ENCODE peak calls at places on chromosome 4, in ten cellular contexts. K is COR-L47; M is spleen; Z is aorta; V is GM04504; A is nephron progenitor cell; L is stimulated activated CD4-positive, alpha-beta T cell treated with anti-CD3 and anti-CD28 coated beads, Interleukin-2, amount 100 ng/mL, for 48 hours; O is A172; G is Calu3; T is iPS DF 19.7. C is an unnamed sample.
A peak's percentile ranks its signal among the peaks of the same experiment; 100 is the strongest.

GRCh38 chr4:150257338-150257737 is 179.1 kb downstream of the DCLK2 start:
- DNase-seq in K (no peak), M (no peak), Z (no peak), V (no peak), A (no peak), L (no peak), O (no peak), G (no peak), T (no peak), C (no peak)

GRCh38 chr4:87270144-87270543 is 49.7 kb upstream of the KLHL8 start:
- DNase-seq in K (peak; percentile 52), M (no peak), Z (no peak), V (peak; percentile 5), A (no peak), L (no peak), O (peak; percentile 45), G (peak; percentile 20), T (no peak), C (no peak)

GRCh38 chr4:58734030-58734673 is 1624.0 kb upstream of the IGFBP7 start:
- DNase-seq in K (no peak), M (no peak), Z (no peak), V (no peak), A (no peak), L (no peak), O (no peak), G (no peak), T (no peak), C (no peak)

GRCh38 chr4:8771258-8771590 is 100.4 kb downstream of the HMX1 start:
- DNase-seq in K (no peak), M (peak; percentile 70), Z (peak; percentile 70), V (no peak), A (no peak), L (no peak), O (no peak), G (no peak), T (no peak), C (no peak)

GRCh38 chr4:165537028-165537648 is 158.3 kb downstream of the CPE start:
- DNase-seq in K (peak; percentile 46), M (no peak), Z (no peak), V (peak; percentile 10), A (peak; percentile 17), L (no peak), O (peak; percentile 42), G (peak; percentile 14), T (peak; percentile 9), C (no peak)

GRCh38 chr4:17528526-17529165 is 13.7 kb downstream of the CLRN2 start:
- DNase-seq in K (no peak), M (no peak), Z (no peak), V (no peak), A (no peak), L (no peak), O (no peak), G (no peak), T (no peak), C (no peak)

GRCh38 chr4:153344131-153345010 is at the start of gene MND1:
- DNase-seq in K (peak; percentile 82), M (peak; percentile 96), Z (peak; percentile 97), V (peak; percentile 42), A (peak; percentile 96), L (peak; percentile 93), O (peak; percentile 65), G (peak; percentile 89), T (peak; percentile 61), C (peak; percentile 86)

GRCh38 chr4:24243641-24244040 is 340.7 kb downstream of the DHX15 start:
- DNase-seq in K (no peak), M (no peak), Z (no peak), V (no peak), A (no peak), L (no peak), O (no peak), G (no peak), T (no peak), C (no peak)

GRCh38 chr4:58587856-58588255 is 1477.7 kb upstream of the IGFBP7 start:
- DNase-seq in K (no peak), M (no peak), Z (no peak), V (no peak), A (no peak), L (no peak), O (peak; percentile 55), G (no peak), T (no peak), C (no peak)

GRCh38 chr4:119106036-119107000 is 29.3 kb upstream of the MYOZ2 start:
- DNase-seq in K (no peak), M (no peak), Z (no peak), V (no peak), A (no peak), L (no peak), O (peak; percentile 29), G (no peak), T (no peak), C (no peak)

GRCh38 chr4:3287972-3288570 is 4.8 kb upstream of the RGS12 start:
- DNase-seq in K (no peak), M (peak; percentile 78), Z (no peak), V (no peak), A (no peak), L (no peak), O (no peak), G (no peak), T (no peak), C (no peak)

GRCh38 chr4:108851346-108851745 is 88.5 kb upstream of the ETNPPL start:
- DNase-seq in K (no peak), M (no peak), Z (no peak), V (peak; percentile 36), A (no peak), L (no peak), O (no peak), G (no peak), T (no peak), C (no peak)

GRCh38 chr4:109820563-109820962 is 5.0 kb downstream of the GAR1 start:
- DNase-seq in K (no peak), M (no peak), Z (no peak), V (peak; percentile 22), A (no peak), L (no peak), O (no peak), G (no peak), T (no peak), C (no peak)

GRCh38 chr4:156638925-156639605 is 332.5 kb downstream of the PDGFC start:
- DNase-seq in K (no peak), M (no peak), Z (no peak), V (no peak), A (no peak), L (no peak), O (peak; percentile 30), G (no peak), T (no peak), C (no peak)

GRCh38 chr4:137968956-137969709 is 273.0 kb downstream of the SLC7A11 start:
- DNase-seq in K (no peak), M (no peak), Z (no peak), V (no peak), A (no peak), L (no peak), O (no peak), G (peak; percentile 1), T (no peak), C (no peak)

GRCh38 chr4:183554878-183555585 is 50.2 kb downstream of the ING2 start:
- DNase-seq in K (no peak), M (no peak), Z (peak; percentile 28), V (no peak), A (no peak), L (no peak), O (no peak), G (no peak), T (no peak), C (no peak)

GRCh38 chr4:137124278-137124932 is 407.9 kb downstream of the PCDH18 start:
- DNase-seq in K (peak; percentile 54), M (no peak), Z (no peak), V (peak; percentile 58), A (no peak), L (no peak), O (peak; percentile 72), G (no peak), T (peak; percentile 28), C (no peak)

GRCh38 chr4:3437998-3438846 is 3.5 kb upstream of the HGFAC start:
- DNase-seq in K (no peak), M (no peak), Z (no peak), V (no peak), A (no peak), L (no peak), O (no peak), G (no peak), T (no peak), C (no peak)

GRCh38 chr4:155497306-155497705 is 120.5 kb upstream of the MAP9 start:
- DNase-seq in K (no peak), M (no peak), Z (no peak), V (no peak), A (no peak), L (no peak), O (no peak), G (no peak), T (no peak), C (no peak)

GRCh38 chr4:69115851-69116213 is 19.6 kb downstream of the UGT2B7 start:
- DNase-seq in K (no peak), M (no peak), Z (no peak), V (no peak), A (no peak), L (no peak), O (no peak), G (no peak), T (no peak), C (no peak)

GRCh38 chr4:2832981-2833670 is 10.5 kb upstream of the ADD1 start:
- DNase-seq in K (no peak), M (no peak), Z (peak; percentile 68), V (no peak), A (no peak), L (no peak), O (no peak), G (no peak), T (no peak), C (no peak)

GRCh38 chr4:53744446-53745160 is 153.3 kb upstream of the LNX1 start:
- DNase-seq in K (no peak), M (no peak), Z (no peak), V (no peak), A (no peak), L (no peak), O (no peak), G (no peak), T (no peak), C (no peak)

GRCh38 chr4:73021634-73022033 is 47.9 kb downstream of the COX18 start:
- DNase-seq in K (peak; percentile 26), M (no peak), Z (no peak), V (peak; percentile 9), A (no peak), L (no peak), O (peak; percentile 7), G (peak; percentile 4), T (no peak), C (no peak)

GRCh38 chr4:6910340-6910959 is 824 bp downstream of the TBC1D14 start:
- DNase-seq in K (no peak), M (no peak), Z (no peak), V (no peak), A (peak; percentile 35), L (no peak), O (no peak), G (peak; percentile 15), T (no peak), C (no peak)

GRCh38 chr4:3740256-3740655 is 25.9 kb upstream of the ADRA2C start:
- DNase-seq in K (no peak), M (no peak), Z (no peak), V (no peak), A (no peak), L (no peak), O (no peak), G (no peak), T (no peak), C (no peak)

GRCh38 chr4:6453688-6453990 is 18.8 kb downstream of the PPP2R2C start:
- DNase-seq in K (peak; percentile 79), M (peak; percentile 62), Z (peak; percentile 9), V (no peak), A (no peak), L (no peak), O (no peak), G (no peak), T (no peak), C (no peak)

GRCh38 chr4:77751764-77752163 is 67.4 kb downstream of the CNOT6L start:
- DNase-seq in K (no peak), M (no peak), Z (no peak), V (no peak), A (no peak), L (no peak), O (no peak), G (no peak), T (no peak), C (no peak)

GRCh38 chr4:22363071-22363470 is 152.8 kb downstream of the ADGRA3 start:
- DNase-seq in K (no peak), M (no peak), Z (no peak), V (no peak), A (no peak), L (no peak), O (no peak), G (no peak), T (no peak), C (no peak)